ENCODE peak calls at places on chromosomes 4 and X, in seven cellular contexts. V, T, D, P, N, C and K are unnamed samples.

GRCh38 chrX:50691820-50692219 is 122.2 kb downstream of the SHROOM4 start:
- DNase-seq in V (peak), T (peak), D (peak), P (peak), N (no peak), C (peak), K (no peak)

GRCh38 chr4:31045151-31045550 is 325.0 kb downstream of the PCDH7 start:
- DNase-seq in V (no peak), T (no peak), D (no peak), P (no peak), N (no peak), C (no peak), K (no peak)

GRCh38 chr4:155548173-155548572 is 118.5 kb upstream of the GUCY1A1 start:
- DNase-seq in V (no peak), T (peak), D (no peak), P (no peak), N (no peak), C (no peak), K (peak)

GRCh38 chr4:144178414-144178813 is 37.9 kb upstream of the GYPA start:
- DNase-seq in V (no peak), T (no peak), D (no peak), P (no peak), N (no peak), C (no peak), K (peak)

GRCh38 chr4:47654972-47655693 is 170.1 kb downstream of the ATP10D start:
- DNase-seq in V (no peak), T (no peak), D (no peak), P (no peak), N (no peak), C (no peak), K (no peak)

GRCh38 chrX:79477691-79478090 is 110.6 kb upstream of the ITM2A start:
- DNase-seq in V (no peak), T (no peak), D (no peak), P (no peak), N (no peak), C (no peak), K (no peak)

GRCh38 chr4:1511441-1512041 is 105.3 kb upstream of the NKX1-1 start:
- DNase-seq in V (peak), T (peak), D (no peak), P (peak), N (no peak), C (peak), K (no peak)

GRCh38 chr4:69196209-69196965 is 18.2 kb downstream of the UGT2B11 start:
- DNase-seq in V (no peak), T (no peak), D (no peak), P (no peak), N (no peak), C (no peak), K (no peak)

GRCh38 chr4:79042079-79042674 is 102.9 kb upstream of the PAQR3 start:
- DNase-seq in V (no peak), T (peak), D (peak), P (peak), N (no peak), C (peak), K (peak)

GRCh38 chr4:101818362-101818761 is 27.8 kb downstream of the BANK1 start:
- DNase-seq in V (no peak), T (peak), D (no peak), P (no peak), N (no peak), C (no peak), K (peak)

GRCh38 chrX:13780868-13781427 is 35.9 kb downstream of the GPM6B start:
- DNase-seq in V (no peak), T (no peak), D (no peak), P (no peak), N (no peak), C (no peak), K (no peak)

GRCh38 chr4:53196872-53197759 is 168.7 kb downstream of the SCFD2 start:
- DNase-seq in V (no peak), T (peak), D (no peak), P (peak), N (no peak), C (peak), K (peak)

GRCh38 chrX:43971966-43972961 is 926 bp downstream of the NDP start:
- DNase-seq in V (no peak), T (peak), D (no peak), P (no peak), N (no peak), C (peak), K (peak)

GRCh38 chrX:104343408-104344129 is 88.8 kb upstream of the ESX1 start:
- DNase-seq in V (peak), T (peak), D (peak), P (peak), N (peak), C (peak), K (peak)

GRCh38 chrX:29229802-29230201 is 642.6 kb downstream of the IL1RAPL1 start:
- DNase-seq in V (no peak), T (peak), D (no peak), P (no peak), N (no peak), C (no peak), K (peak)

GRCh38 chr4:15423285-15423711 is 4.5 kb upstream of the C1QTNF7 start:
- DNase-seq in V (no peak), T (no peak), D (no peak), P (no peak), N (no peak), C (no peak), K (no peak)

GRCh38 chr4:146072381-146072780 is 103.1 kb upstream of the LSM6 start:
- DNase-seq in V (no peak), T (no peak), D (no peak), P (no peak), N (no peak), C (peak), K (no peak)

GRCh38 chr4:110417151-110417550 is 58.8 kb upstream of the ENPEP start:
- DNase-seq in V (no peak), T (no peak), D (no peak), P (no peak), N (no peak), C (no peak), K (no peak)

GRCh38 chr4:108644237-108644636 is 6.2 kb upstream of the OSTC start:
- DNase-seq in V (no peak), T (peak), D (no peak), P (no peak), N (no peak), C (no peak), K (peak)

GRCh38 chr4:168886361-168886760 is 123.7 kb downstream of the CBR4 start:
- DNase-seq in V (no peak), T (peak), D (no peak), P (peak), N (no peak), C (peak), K (peak)

GRCh38 chr4:123396294-123397275 is at the start of gene SPRY1:
- DNase-seq in V (peak), T (peak), D (peak), P (peak), N (peak), C (peak), K (peak)

GRCh38 chrX:135484636-135485289 is 35.7 kb upstream of the INTS6L start:
- DNase-seq in V (no peak), T (peak), D (peak), P (peak), N (no peak), C (peak), K (peak)

GRCh38 chr4:138405439-138405838 is 163.3 kb upstream of the SLC7A11 start:
- DNase-seq in V (no peak), T (peak), D (no peak), P (no peak), N (no peak), C (no peak), K (peak)

GRCh38 chr4:53688186-53688790 is 97.0 kb upstream of the LNX1 start:
- DNase-seq in V (no peak), T (peak), D (peak), P (no peak), N (no peak), C (peak), K (peak)

GRCh38 chr4:176149680-176150079 is 45.7 kb downstream of the SPATA4 start:
- DNase-seq in V (no peak), T (peak), D (no peak), P (no peak), N (no peak), C (peak), K (no peak)

GRCh38 chrX:14529288-14529989 is at the start of gene GLRA2:
- DNase-seq in V (peak), T (peak), D (peak), P (no peak), N (no peak), C (peak), K (no peak)

GRCh38 chrX:39859991-39860861 is 237.5 kb downstream of the BCOR start:
- DNase-seq in V (peak), T (peak), D (peak), P (peak), N (peak), C (peak), K (peak)

GRCh38 chrX:138886769-138887168 is 175.3 kb upstream of the FGF13 start:
- DNase-seq in V (no peak), T (no peak), D (no peak), P (no peak), N (no peak), C (no peak), K (peak)

GRCh38 chr4:99483636-99484035 is 27.2 kb upstream of the C4orf17 start:
- DNase-seq in V (no peak), T (peak), D (no peak), P (no peak), N (no peak), C (peak), K (no peak)

GRCh38 chr4:186906722-186907121 is 183.1 kb upstream of the FAT1 start:
- DNase-seq in V (no peak), T (no peak), D (no peak), P (no peak), N (no peak), C (no peak), K (no peak)

GRCh38 chr4:186915816-186916215 is 192.2 kb upstream of the FAT1 start:
- DNase-seq in V (no peak), T (no peak), D (no peak), P (no peak), N (no peak), C (no peak), K (peak)

GRCh38 chr4:186912606-186913005 is 188.9 kb upstream of the FAT1 start:
- DNase-seq in V (no peak), T (no peak), D (no peak), P (no peak), N (no peak), C (no peak), K (peak)

DNA sequence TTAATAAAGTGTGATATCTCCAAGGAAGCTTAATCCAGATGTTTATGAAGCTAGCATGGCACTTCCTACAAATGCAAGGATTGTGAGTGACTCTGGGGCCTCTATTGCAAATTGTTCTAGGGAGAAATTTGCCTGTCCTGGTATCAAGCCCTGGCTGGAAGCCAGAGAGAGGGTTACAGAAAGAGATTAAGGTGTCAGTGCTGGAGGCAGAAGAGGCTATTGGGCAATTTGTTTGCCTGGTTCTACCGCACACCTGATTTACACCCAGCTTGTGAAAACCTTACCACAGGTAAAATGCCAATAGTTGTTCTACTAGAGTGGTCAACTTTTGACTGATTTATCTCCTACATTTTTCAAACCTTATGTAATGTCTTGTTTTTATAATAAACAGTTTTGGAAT is 186.7 kb upstream of the FAT1 start:
- DNase-seq in V (no peak), T (no peak), D (no peak), P (no peak), N (no peak), C (no peak), K (no peak)
- H3K4me2 ChIP-seq in V (no peak), T (no peak), D (no peak), P (no peak), N (no peak), C (no peak), K (no peak)

GRCh38 chr4:153784300-153784699 is 4.6 kb downstream of the SFRP2 start:
- DNase-seq in V (no peak), T (no peak), D (no peak), P (no peak), N (no peak), C (no peak), K (no peak)

GRCh38 chr4:153787156-153787555 is 1.7 kb downstream of the SFRP2 start:
- DNase-seq in V (no peak), T (no peak), D (no peak), P (no peak), N (no peak), C (no peak), K (no peak)

GRCh38 chr4:153788064-153788418 is 842 bp downstream of the SFRP2 start:
- DNase-seq in V (no peak), T (no peak), D (no peak), P (no peak), N (no peak), C (no peak), K (no peak)

GRCh38 chr4:153788419-153789276 is at the start of gene SFRP2:
- DNase-seq in V (peak), T (no peak), D (no peak), P (no peak), N (peak), C (no peak), K (no peak)

GRCh38 chr4:153785830-153786721 is 2.8 kb downstream of the SFRP2 start:
- DNase-seq in V (no peak), T (peak), D (no peak), P (peak), N (no peak), C (peak), K (peak)
- TF ChIP-seq CTCF in V (peak), T (peak), D (peak), P (peak), N (no peak), C (peak), K (peak)

GRCh38 chr4:175034007-175034406 is 115.8 kb downstream of the ADAM29 start:
- DNase-seq in V (no peak), T (no peak), D (no peak), P (no peak), N (no peak), C (no peak), K (no peak)
- H2AFZ ChIP-seq in V (no peak), T (no peak), D (no peak), P (no peak), N (no peak), C (no peak), K (no peak)

DNA sequence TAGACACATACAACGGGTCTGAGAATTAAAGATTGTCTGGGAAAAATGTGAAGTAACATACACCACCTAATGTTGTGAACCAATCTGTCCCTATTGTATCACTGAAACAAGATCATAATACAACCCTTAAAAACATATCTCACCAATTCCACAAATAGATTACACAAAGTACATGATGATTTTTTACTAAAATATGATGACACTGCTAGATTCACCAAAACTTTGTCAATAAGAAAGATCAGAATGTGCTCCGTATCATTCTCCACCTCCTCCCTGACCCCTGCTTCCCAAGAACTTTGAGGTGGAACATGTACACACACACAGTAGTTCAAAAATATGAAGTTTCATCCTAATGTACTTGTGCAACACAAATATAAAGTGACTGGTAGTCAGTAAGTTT is 862.0 kb downstream of the PCDH18 start:
- DNase-seq in V (no peak), T (no peak), D (no peak), P (no peak), N (no peak), C (no peak), K (no peak)
- H3K4me2 ChIP-seq in V (no peak), T (no peak), D (no peak), P (no peak), N (no peak), C (no peak), K (no peak)

DNA sequence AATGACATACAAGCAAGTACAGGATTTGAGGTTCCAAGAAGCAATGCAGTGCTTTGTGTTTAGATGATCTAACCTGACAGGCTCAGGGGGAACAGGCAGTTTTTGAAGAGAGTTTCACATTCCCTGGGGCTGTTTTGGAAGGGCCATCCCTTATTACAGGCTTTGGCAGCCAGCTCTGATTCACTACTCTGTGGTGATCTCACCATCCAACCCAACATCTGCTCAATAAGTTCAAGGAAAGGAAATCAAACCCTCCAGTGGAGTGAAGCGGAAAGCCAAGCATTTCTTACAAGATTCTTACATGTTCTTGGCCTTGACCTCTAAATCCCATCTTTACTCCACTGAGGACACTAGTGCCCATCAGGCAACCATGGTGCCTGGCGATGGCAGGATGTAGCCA is 7.5 kb downstream of the IDS start:
- DNase-seq in V (no peak), T (peak), D (no peak), P (no peak), N (no peak), C (peak), K (peak)
- TF ChIP-seq CTCF in V (no peak), T (no peak), D (no peak), P (no peak), N (no peak), C (no peak), K (no peak)

GRCh38 chr4:112736718-112737135 is 99.8 kb downstream of the LARP7 start:
- DNase-seq in V (no peak), T (no peak), D (no peak), P (no peak), N (no peak), C (no peak), K (no peak)
- H2AFZ ChIP-seq in V (no peak), T (no peak), D (no peak), P (no peak), N (no peak), C (no peak), K (no peak)

GRCh38 chr4:7190668-7191545 is 1.4 kb upstream of the SORCS2 start:
- DNase-seq in V (peak), T (no peak), D (no peak), P (no peak), N (no peak), C (no peak), K (no peak)

GRCh38 chr4:7191546-7192251 is 639 bp upstream of the SORCS2 start:
- DNase-seq in V (no peak), T (no peak), D (no peak), P (no peak), N (no peak), C (no peak), K (no peak)

GRCh38 chr4:7189475-7190277 is 2.7 kb upstream of the SORCS2 start:
- DNase-seq in V (peak), T (no peak), D (no peak), P (no peak), N (no peak), C (no peak), K (no peak)

GRCh38 chr4:7189066-7189465 is 3.3 kb upstream of the SORCS2 start:
- DNase-seq in V (peak), T (no peak), D (no peak), P (no peak), N (no peak), C (no peak), K (no peak)

DNA sequence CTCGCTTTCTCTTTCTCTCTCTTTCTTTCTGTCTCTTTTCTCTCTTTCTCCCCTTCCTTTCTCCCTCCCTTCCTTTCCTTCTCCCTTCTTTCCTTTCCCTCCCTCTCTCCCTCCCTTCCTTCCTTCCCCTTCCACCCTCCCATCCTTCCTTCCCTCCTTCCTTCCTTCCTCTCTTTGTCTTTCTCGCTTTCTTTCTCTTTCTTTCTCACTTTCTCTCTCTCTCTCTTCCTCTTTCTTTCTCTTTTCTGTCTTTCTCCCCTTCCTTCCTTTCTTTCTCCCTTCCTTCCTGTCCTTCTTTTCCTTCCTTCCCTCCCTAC is 2.1 kb upstream of the SORCS2 start:
- DNase-seq in V (no peak), T (no peak), D (no peak), P (no peak), N (no peak), C (no peak), K (no peak)
- H3K4me2 ChIP-seq in V (no peak), T (no peak), D (no peak), P (no peak), N (no peak), C (no peak), K (no peak)

GRCh38 chr4:95363966-95364365 is 184.8 kb downstream of the UNC5C start:
- DNase-seq in V (no peak), T (no peak), D (no peak), P (no peak), N (no peak), C (no peak), K (peak)

GRCh38 chr4:95362066-95362465 is 186.7 kb downstream of the UNC5C start:
- DNase-seq in V (no peak), T (no peak), D (no peak), P (no peak), N (no peak), C (no peak), K (no peak)

GRCh38 chr4:95363579-95363965 is 185.2 kb downstream of the UNC5C start:
- DNase-seq in V (no peak), T (no peak), D (no peak), P (no peak), N (no peak), C (no peak), K (no peak)

GRCh38 chr4:95361696-95361965 is 187.1 kb downstream of the UNC5C start:
- DNase-seq in V (no peak), T (no peak), D (no peak), P (no peak), N (no peak), C (no peak), K (no peak)

GRCh38 chr4:95362906-95363578 is 185.7 kb downstream of the UNC5C start:
- DNase-seq in V (peak), T (peak), D (no peak), P (peak), N (no peak), C (peak), K (peak)
- TF ChIP-seq CTCF in V (peak), T (no peak), D (peak), P (peak), N (no peak), C (peak), K (peak)